ENCODE peak calls at places on chromosome 13, in six cellular contexts. One of them, this sample, is unnamed.

GRCh38 chr13:27120811-27121210 is 50.8 kb downstream of the USP12 start:
- DNase-seq in foreskin fibroblast: no peak
- DNase-seq in thoracic aorta: no peak
- DNase-seq in Karpas-422: no peak
- DNase-seq in CD8-positive, alpha-beta memory T cell: no peak
- DNase-seq in body of pancreas: no peak
- DNase-seq in this sample: no peak

GRCh38 chr13:97021241-97021640 is 27.0 kb upstream of the OXGR1 start:
- DNase-seq in body of pancreas: no peak
- DNase-seq in CD8-positive, alpha-beta memory T cell: no peak
- DNase-seq in foreskin fibroblast: no peak
- DNase-seq in thoracic aorta: no peak
- DNase-seq in Karpas-422: no peak
- DNase-seq in this sample: no peak

GRCh38 chr13:110419391-110419791 is 112.3 kb downstream of the COL4A2 start:
- DNase-seq in thoracic aorta: no peak
- DNase-seq in foreskin fibroblast: no peak
- DNase-seq in body of pancreas: no peak
- DNase-seq in Karpas-422: no peak
- DNase-seq in CD8-positive, alpha-beta memory T cell: no peak
- DNase-seq in this sample: no peak

GRCh38 chr13:75365724-75366173 is 116.2 kb downstream of the TBC1D4 start:
- DNase-seq in thoracic aorta: no peak
- DNase-seq in body of pancreas: no peak
- DNase-seq in CD8-positive, alpha-beta memory T cell: no peak
- DNase-seq in foreskin fibroblast: peak
- DNase-seq in Karpas-422: no peak
- DNase-seq in this sample: no peak

GRCh38 chr13:24263652-24264051 is 45.7 kb upstream of the C1QTNF9 start:
- DNase-seq in foreskin fibroblast: no peak
- DNase-seq in thoracic aorta: no peak
- DNase-seq in Karpas-422: no peak
- DNase-seq in body of pancreas: no peak
- DNase-seq in CD8-positive, alpha-beta memory T cell: no peak
- DNase-seq in this sample: no peak

GRCh38 chr13:113337556-113337955 is 26.4 kb downstream of the GRTP1 start:
- DNase-seq in CD8-positive, alpha-beta memory T cell: no peak
- DNase-seq in body of pancreas: no peak
- DNase-seq in foreskin fibroblast: no peak
- DNase-seq in thoracic aorta: no peak
- DNase-seq in Karpas-422: no peak
- DNase-seq in this sample: no peak

GRCh38 chr13:33016414-33017409 is at the start of gene KL:
- DNase-seq in foreskin fibroblast: no peak
- DNase-seq in body of pancreas: no peak
- DNase-seq in thoracic aorta: no peak
- DNase-seq in CD8-positive, alpha-beta memory T cell: no peak
- DNase-seq in Karpas-422: peak
- DNase-seq in this sample: no peak

GRCh38 chr13:99425485-99426341 is 75.6 kb upstream of the TM9SF2 start:
- DNase-seq in CD8-positive, alpha-beta memory T cell: no peak
- DNase-seq in foreskin fibroblast: no peak
- DNase-seq in body of pancreas: no peak
- DNase-seq in thoracic aorta: no peak
- DNase-seq in Karpas-422: peak
- DNase-seq in this sample: peak

GRCh38 chr13:112444001-112444311 is 67.8 kb downstream of the SPACA7 start:
- DNase-seq in body of pancreas: peak
- DNase-seq in foreskin fibroblast: peak
- DNase-seq in thoracic aorta: no peak
- DNase-seq in CD8-positive, alpha-beta memory T cell: no peak
- DNase-seq in Karpas-422: peak
- DNase-seq in this sample: peak

GRCh38 chr13:51291341-51291740 is 48.1 kb upstream of the SERPINE3 start:
- DNase-seq in foreskin fibroblast: no peak
- DNase-seq in CD8-positive, alpha-beta memory T cell: no peak
- DNase-seq in thoracic aorta: no peak
- DNase-seq in Karpas-422: no peak
- DNase-seq in body of pancreas: no peak
- DNase-seq in this sample: no peak

GRCh38 chr13:80469841-80470378 is 129.0 kb upstream of the SPRY2 start:
- DNase-seq in Karpas-422: no peak
- DNase-seq in thoracic aorta: peak
- DNase-seq in body of pancreas: peak
- DNase-seq in foreskin fibroblast: peak
- DNase-seq in CD8-positive, alpha-beta memory T cell: no peak
- DNase-seq in this sample: no peak

GRCh38 chr13:33205804-33206221 is 79.7 kb downstream of the STARD13 start:
- DNase-seq in foreskin fibroblast: no peak
- DNase-seq in CD8-positive, alpha-beta memory T cell: no peak
- DNase-seq in Karpas-422: no peak
- DNase-seq in thoracic aorta: no peak
- DNase-seq in body of pancreas: peak
- DNase-seq in this sample: peak

GRCh38 chr13:59259416-59260000 is 904.2 kb downstream of the DIAPH3 start:
- DNase-seq in thoracic aorta: no peak
- DNase-seq in CD8-positive, alpha-beta memory T cell: no peak
- DNase-seq in foreskin fibroblast: no peak
- DNase-seq in body of pancreas: no peak
- DNase-seq in Karpas-422: no peak
- DNase-seq in this sample: no peak

GRCh38 chr13:42735011-42735410 is 46.4 kb upstream of the FAM216B start:
- DNase-seq in Karpas-422: no peak
- DNase-seq in CD8-positive, alpha-beta memory T cell: no peak
- DNase-seq in thoracic aorta: no peak
- DNase-seq in body of pancreas: no peak
- DNase-seq in foreskin fibroblast: no peak
- DNase-seq in this sample: no peak

GRCh38 chr13:22009500-22009899 is 338.6 kb downstream of the FGF9 start:
- DNase-seq in thoracic aorta: no peak
- DNase-seq in Karpas-422: no peak
- DNase-seq in foreskin fibroblast: no peak
- DNase-seq in CD8-positive, alpha-beta memory T cell: no peak
- DNase-seq in body of pancreas: no peak
- DNase-seq in this sample: no peak

GRCh38 chr13:59519776-59520175 is 644.0 kb downstream of the DIAPH3 start:
- DNase-seq in body of pancreas: no peak
- DNase-seq in thoracic aorta: no peak
- DNase-seq in Karpas-422: no peak
- DNase-seq in CD8-positive, alpha-beta memory T cell: no peak
- DNase-seq in foreskin fibroblast: no peak
- DNase-seq in this sample: no peak

GRCh38 chr13:38223093-38223492 is 126.6 kb upstream of the UFM1 start:
- DNase-seq in CD8-positive, alpha-beta memory T cell: no peak
- DNase-seq in Karpas-422: no peak
- DNase-seq in body of pancreas: no peak
- DNase-seq in foreskin fibroblast: no peak
- DNase-seq in thoracic aorta: no peak
- DNase-seq in this sample: no peak

GRCh38 chr13:101579291-101579802 is 126.9 kb downstream of the ITGBL1 start:
- DNase-seq in foreskin fibroblast: peak
- DNase-seq in Karpas-422: no peak
- DNase-seq in body of pancreas: no peak
- DNase-seq in thoracic aorta: no peak
- DNase-seq in CD8-positive, alpha-beta memory T cell: no peak
- DNase-seq in this sample: no peak

GRCh38 chr13:113413898-113414282 is 39.4 kb downstream of the ADPRHL1 start:
- DNase-seq in body of pancreas: no peak
- DNase-seq in thoracic aorta: peak
- DNase-seq in Karpas-422: no peak
- DNase-seq in CD8-positive, alpha-beta memory T cell: no peak
- DNase-seq in foreskin fibroblast: no peak
- DNase-seq in this sample: no peak

GRCh38 chr13:80533175-80533574 is 192.2 kb upstream of the SPRY2 start:
- DNase-seq in Karpas-422: no peak
- DNase-seq in CD8-positive, alpha-beta memory T cell: no peak
- DNase-seq in foreskin fibroblast: no peak
- DNase-seq in body of pancreas: no peak
- DNase-seq in thoracic aorta: no peak
- DNase-seq in this sample: no peak

GRCh38 chr13:74325106-74325505 is 190.9 kb upstream of the KLF12 start:
- DNase-seq in Karpas-422: no peak
- DNase-seq in CD8-positive, alpha-beta memory T cell: no peak
- DNase-seq in thoracic aorta: no peak
- DNase-seq in body of pancreas: no peak
- DNase-seq in foreskin fibroblast: peak
- DNase-seq in this sample: no peak

GRCh38 chr13:39253774-39254173 is 215.5 kb downstream of the NHLRC3 start:
- DNase-seq in Karpas-422: peak
- DNase-seq in CD8-positive, alpha-beta memory T cell: no peak
- DNase-seq in foreskin fibroblast: peak
- DNase-seq in body of pancreas: no peak
- DNase-seq in thoracic aorta: no peak
- DNase-seq in this sample: no peak

GRCh38 chr13:35349673-35350278 is 126.7 kb downstream of the MAB21L1 start:
- DNase-seq in Karpas-422: no peak
- DNase-seq in body of pancreas: no peak
- DNase-seq in thoracic aorta: no peak
- DNase-seq in CD8-positive, alpha-beta memory T cell: no peak
- DNase-seq in foreskin fibroblast: peak
- DNase-seq in this sample: no peak

GRCh38 chr13:79625517-79625916 is 144.6 kb downstream of the NDFIP2 start:
- DNase-seq in thoracic aorta: no peak
- DNase-seq in Karpas-422: no peak
- DNase-seq in body of pancreas: no peak
- DNase-seq in CD8-positive, alpha-beta memory T cell: no peak
- DNase-seq in foreskin fibroblast: no peak
- DNase-seq in this sample: no peak

GRCh38 chr13:44112700-44113329 is 233.1 kb downstream of the LACC1 start:
- DNase-seq in CD8-positive, alpha-beta memory T cell: no peak
- DNase-seq in foreskin fibroblast: no peak
- DNase-seq in Karpas-422: no peak
- DNase-seq in body of pancreas: no peak
- DNase-seq in thoracic aorta: no peak
- DNase-seq in this sample: no peak

GRCh38 chr13:20461481-20461859 is 64.2 kb downstream of the CRYL1 start:
- DNase-seq in thoracic aorta: no peak
- DNase-seq in CD8-positive, alpha-beta memory T cell: no peak
- DNase-seq in body of pancreas: no peak
- DNase-seq in Karpas-422: no peak
- DNase-seq in foreskin fibroblast: peak
- DNase-seq in this sample: no peak

GRCh38 chr13:99656843-99657506 is 155.7 kb downstream of the TM9SF2 start:
- DNase-seq in foreskin fibroblast: no peak
- DNase-seq in thoracic aorta: no peak
- DNase-seq in body of pancreas: no peak
- DNase-seq in CD8-positive, alpha-beta memory T cell: peak
- DNase-seq in Karpas-422: no peak
- DNase-seq in this sample: peak

GRCh38 chr13:72437458-72437857 is 290.0 kb downstream of the MZT1 start:
- DNase-seq in foreskin fibroblast: peak
- DNase-seq in body of pancreas: no peak
- DNase-seq in Karpas-422: no peak
- DNase-seq in thoracic aorta: no peak
- DNase-seq in CD8-positive, alpha-beta memory T cell: no peak
- DNase-seq in this sample: no peak

GRCh38 chr13:50192272-50192813 is 177.1 kb downstream of the KCNRG start:
- DNase-seq in Karpas-422: no peak
- DNase-seq in body of pancreas: no peak
- DNase-seq in CD8-positive, alpha-beta memory T cell: no peak
- DNase-seq in thoracic aorta: no peak
- DNase-seq in foreskin fibroblast: no peak
- DNase-seq in this sample: no peak
- H3K4me3 ChIP-seq in Karpas-422: no peak
- H3K4me3 ChIP-seq in body of pancreas: no peak
- H3K4me3 ChIP-seq in CD8-positive, alpha-beta memory T cell: no peak
- H3K4me3 ChIP-seq in thoracic aorta: no peak
- H3K4me3 ChIP-seq in foreskin fibroblast: no peak
- H3K4me3 ChIP-seq in this sample: no peak

GRCh38 chr13:50208826-50209335 is 193.6 kb downstream of the KCNRG start:
- DNase-seq in body of pancreas: no peak
- DNase-seq in thoracic aorta: no peak
- DNase-seq in Karpas-422: peak
- DNase-seq in CD8-positive, alpha-beta memory T cell: no peak
- DNase-seq in foreskin fibroblast: peak
- DNase-seq in this sample: peak
- H3K4me3 ChIP-seq in body of pancreas: no peak
- H3K4me3 ChIP-seq in thoracic aorta: peak
- H3K4me3 ChIP-seq in Karpas-422: peak
- H3K4me3 ChIP-seq in CD8-positive, alpha-beta memory T cell: no peak
- H3K4me3 ChIP-seq in foreskin fibroblast: peak
- H3K4me3 ChIP-seq in this sample: peak

DNA sequence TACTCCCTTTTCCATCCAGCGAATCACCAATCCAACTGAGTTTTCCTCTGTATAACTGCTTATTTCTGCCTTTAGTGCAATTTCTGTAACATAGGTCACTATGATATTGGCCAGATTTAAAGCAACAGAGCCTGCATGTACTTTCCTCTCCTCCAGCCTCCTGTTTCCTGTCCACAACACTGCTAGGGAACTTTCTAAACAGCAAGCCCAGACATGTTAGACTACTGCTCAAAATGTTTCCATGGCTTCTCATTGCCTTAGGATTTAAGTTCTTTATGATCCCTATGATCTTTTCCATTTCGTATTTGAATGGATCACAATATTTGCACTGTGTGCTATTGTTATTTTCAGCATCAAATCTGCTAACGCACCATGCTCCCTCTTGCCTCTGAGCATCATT is 481.7 kb upstream of the SLC10A2 start:
- DNase-seq in CD8-positive, alpha-beta memory T cell: no peak
- DNase-seq in body of pancreas: no peak
- DNase-seq in Karpas-422: no peak
- DNase-seq in thoracic aorta: no peak
- DNase-seq in foreskin fibroblast: no peak
- DNase-seq in this sample: no peak
- H3K4me3 ChIP-seq in CD8-positive, alpha-beta memory T cell: no peak
- H3K4me3 ChIP-seq in body of pancreas: no peak
- H3K4me3 ChIP-seq in Karpas-422: no peak
- H3K4me3 ChIP-seq in thoracic aorta: no peak
- H3K4me3 ChIP-seq in foreskin fibroblast: no peak
- H3K4me3 ChIP-seq in this sample: no peak

GRCh38 chr13:40483601-40484000 is 182.8 kb downstream of the FOXO1 start:
- DNase-seq in body of pancreas: no peak
- DNase-seq in thoracic aorta: no peak
- DNase-seq in Karpas-422: no peak
- DNase-seq in CD8-positive, alpha-beta memory T cell: no peak
- DNase-seq in foreskin fibroblast: no peak
- DNase-seq in this sample: no peak

GRCh38 chr13:40486518-40487163 is 179.8 kb downstream of the FOXO1 start:
- DNase-seq in CD8-positive, alpha-beta memory T cell: no peak
- DNase-seq in Karpas-422: no peak
- DNase-seq in body of pancreas: no peak
- DNase-seq in foreskin fibroblast: no peak
- DNase-seq in thoracic aorta: no peak
- DNase-seq in this sample: no peak

GRCh38 chr13:40485611-40486517 is 180.6 kb downstream of the FOXO1 start:
- DNase-seq in body of pancreas: no peak
- DNase-seq in foreskin fibroblast: no peak
- DNase-seq in thoracic aorta: no peak
- DNase-seq in Karpas-422: no peak
- DNase-seq in CD8-positive, alpha-beta memory T cell: peak
- DNase-seq in this sample: peak

GRCh38 chr13:40484101-40484800 is 182.2 kb downstream of the FOXO1 start:
- DNase-seq in Karpas-422: no peak
- DNase-seq in thoracic aorta: no peak
- DNase-seq in CD8-positive, alpha-beta memory T cell: no peak
- DNase-seq in body of pancreas: no peak
- DNase-seq in foreskin fibroblast: no peak
- DNase-seq in this sample: no peak

GRCh38 chr13:40484981-40485380 is 181.5 kb downstream of the FOXO1 start:
- DNase-seq in body of pancreas: peak
- DNase-seq in thoracic aorta: no peak
- DNase-seq in CD8-positive, alpha-beta memory T cell: no peak
- DNase-seq in foreskin fibroblast: no peak
- DNase-seq in Karpas-422: no peak
- DNase-seq in this sample: no peak
- H3K4me3 ChIP-seq in body of pancreas: no peak
- H3K4me3 ChIP-seq in thoracic aorta: no peak
- H3K4me3 ChIP-seq in CD8-positive, alpha-beta memory T cell: peak
- H3K4me3 ChIP-seq in foreskin fibroblast: no peak
- H3K4me3 ChIP-seq in Karpas-422: no peak
- H3K4me3 ChIP-seq in this sample: no peak